ENCODE peak calls at places on chromosomes 4 and X, in eight cellular contexts. One of them, this sample, is unnamed. For H3K4me1, the result is how much of the 10 kb centered on the place peaks cover.

GRCh38 chrX:39576081-39576701 is 521.6 kb downstream of the BCOR start:
- DNase-seq in neural progenitor cell: peak
- DNase-seq in upper lobe of right lung: no peak
- DNase-seq in CD8-positive, alpha-beta T cell: no peak
- DNase-seq in PC-3: no peak
- DNase-seq in neuronal stem cell: no peak
- DNase-seq in right cardiac atrium: no peak
- DNase-seq in cardiac muscle cell: peak
- DNase-seq in this sample: no peak

GRCh38 chr4:41505161-41505653 is 32.8 kb upstream of the LIMCH1 start:
- DNase-seq in PC-3: peak
- DNase-seq in upper lobe of right lung: no peak
- DNase-seq in neuronal stem cell: no peak
- DNase-seq in cardiac muscle cell: no peak
- DNase-seq in CD8-positive, alpha-beta T cell: no peak
- DNase-seq in neural progenitor cell: no peak
- DNase-seq in right cardiac atrium: peak
- DNase-seq in this sample: no peak

GRCh38 chr4:142435599-142436235 is 410.4 kb downstream of the INPP4B start:
- DNase-seq in upper lobe of right lung: no peak
- DNase-seq in CD8-positive, alpha-beta T cell: no peak
- DNase-seq in neural progenitor cell: peak
- DNase-seq in cardiac muscle cell: peak
- DNase-seq in neuronal stem cell: peak
- DNase-seq in PC-3: no peak
- DNase-seq in right cardiac atrium: peak
- DNase-seq in this sample: no peak

GRCh38 chrX:119618439-119618838 is 12.2 kb upstream of the NKRF start:
- DNase-seq in CD8-positive, alpha-beta T cell: no peak
- DNase-seq in PC-3: no peak
- DNase-seq in right cardiac atrium: no peak
- DNase-seq in neural progenitor cell: no peak
- DNase-seq in upper lobe of right lung: peak
- DNase-seq in cardiac muscle cell: no peak
- DNase-seq in neuronal stem cell: no peak
- DNase-seq in this sample: no peak

GRCh38 chrX:41655631-41656030 is 33.1 kb upstream of the GPR34 start:
- DNase-seq in PC-3: peak
- DNase-seq in upper lobe of right lung: no peak
- DNase-seq in cardiac muscle cell: no peak
- DNase-seq in neural progenitor cell: no peak
- DNase-seq in neuronal stem cell: no peak
- DNase-seq in right cardiac atrium: no peak
- DNase-seq in CD8-positive, alpha-beta T cell: no peak
- DNase-seq in this sample: no peak

GRCh38 chrX:154750301-154751120 is at the start of gene GAB3:
- DNase-seq in PC-3: peak
- DNase-seq in neuronal stem cell: no peak
- DNase-seq in neural progenitor cell: peak
- DNase-seq in upper lobe of right lung: peak
- DNase-seq in CD8-positive, alpha-beta T cell: peak
- DNase-seq in right cardiac atrium: peak
- DNase-seq in cardiac muscle cell: peak
- DNase-seq in this sample: peak

GRCh38 chrX:56314334-56314733 is 82.2 kb downstream of the KLF8 start:
- DNase-seq in PC-3: no peak
- DNase-seq in CD8-positive, alpha-beta T cell: no peak
- DNase-seq in neural progenitor cell: no peak
- DNase-seq in cardiac muscle cell: no peak
- DNase-seq in right cardiac atrium: no peak
- DNase-seq in upper lobe of right lung: no peak
- DNase-seq in neuronal stem cell: no peak
- DNase-seq in this sample: no peak

GRCh38 chrX:102840871-102841705 is 96.0 kb upstream of the RAB40AL start:
- DNase-seq in cardiac muscle cell: no peak
- DNase-seq in PC-3: peak
- DNase-seq in CD8-positive, alpha-beta T cell: no peak
- DNase-seq in neural progenitor cell: peak
- DNase-seq in neuronal stem cell: no peak
- DNase-seq in upper lobe of right lung: no peak
- DNase-seq in right cardiac atrium: no peak
- DNase-seq in this sample: no peak

GRCh38 chr4:108611360-108611759 is 9.0 kb upstream of the RPL34 start:
- DNase-seq in upper lobe of right lung: no peak
- DNase-seq in PC-3: no peak
- DNase-seq in neural progenitor cell: peak
- DNase-seq in CD8-positive, alpha-beta T cell: no peak
- DNase-seq in cardiac muscle cell: no peak
- DNase-seq in neuronal stem cell: no peak
- DNase-seq in right cardiac atrium: no peak
- DNase-seq in this sample: no peak

GRCh38 chrX:48046846-48047245 is 24.6 kb downstream of the ZNF630 start:
- DNase-seq in neuronal stem cell: no peak
- DNase-seq in PC-3: no peak
- DNase-seq in neural progenitor cell: no peak
- DNase-seq in right cardiac atrium: no peak
- DNase-seq in cardiac muscle cell: no peak
- DNase-seq in CD8-positive, alpha-beta T cell: no peak
- DNase-seq in upper lobe of right lung: no peak
- DNase-seq in this sample: no peak

GRCh38 chrX:120793098-120793497 is 82.6 kb downstream of the CT47B1 start:
- DNase-seq in right cardiac atrium: no peak
- DNase-seq in CD8-positive, alpha-beta T cell: no peak
- DNase-seq in neural progenitor cell: no peak
- DNase-seq in cardiac muscle cell: no peak
- DNase-seq in upper lobe of right lung: no peak
- DNase-seq in PC-3: no peak
- DNase-seq in neuronal stem cell: no peak
- DNase-seq in this sample: no peak

DNA sequence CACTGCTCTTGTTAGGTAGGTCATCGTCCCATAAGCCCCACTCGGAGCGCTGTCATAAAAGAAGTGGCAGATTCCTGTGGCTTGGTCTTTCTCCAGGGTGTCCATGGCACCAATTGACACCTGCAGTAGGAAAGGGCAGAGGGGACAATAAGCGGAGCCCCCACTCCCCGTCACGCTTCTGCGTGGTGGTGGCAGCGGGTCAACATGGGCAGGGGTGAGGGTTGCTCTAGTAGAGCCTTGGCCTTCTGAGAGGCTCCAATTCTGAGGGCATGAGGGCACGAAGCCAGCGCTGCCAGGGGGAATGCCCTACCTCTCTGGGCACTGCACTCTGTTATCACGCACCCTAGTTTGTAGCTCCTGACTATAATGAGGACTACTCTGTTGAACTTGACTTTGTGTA is 90.4 kb downstream of the PHKA2 start:
- DNase-seq in CD8-positive, alpha-beta T cell: no peak
- DNase-seq in neural progenitor cell: no peak
- DNase-seq in neuronal stem cell: no peak
- DNase-seq in upper lobe of right lung: no peak
- DNase-seq in cardiac muscle cell: no peak
- DNase-seq in PC-3: no peak
- DNase-seq in right cardiac atrium: no peak
- DNase-seq in this sample: no peak
- H3K27ac ChIP-seq in CD8-positive, alpha-beta T cell: no peak
- H3K27ac ChIP-seq in neural progenitor cell: no peak
- H3K27ac ChIP-seq in neuronal stem cell: no peak
- H3K27ac ChIP-seq in upper lobe of right lung: no peak
- H3K27ac ChIP-seq in cardiac muscle cell: no peak
- H3K27ac ChIP-seq in PC-3: no peak
- H3K27ac ChIP-seq in right cardiac atrium: no peak
- H3K27ac ChIP-seq in this sample: no peak

DNA sequence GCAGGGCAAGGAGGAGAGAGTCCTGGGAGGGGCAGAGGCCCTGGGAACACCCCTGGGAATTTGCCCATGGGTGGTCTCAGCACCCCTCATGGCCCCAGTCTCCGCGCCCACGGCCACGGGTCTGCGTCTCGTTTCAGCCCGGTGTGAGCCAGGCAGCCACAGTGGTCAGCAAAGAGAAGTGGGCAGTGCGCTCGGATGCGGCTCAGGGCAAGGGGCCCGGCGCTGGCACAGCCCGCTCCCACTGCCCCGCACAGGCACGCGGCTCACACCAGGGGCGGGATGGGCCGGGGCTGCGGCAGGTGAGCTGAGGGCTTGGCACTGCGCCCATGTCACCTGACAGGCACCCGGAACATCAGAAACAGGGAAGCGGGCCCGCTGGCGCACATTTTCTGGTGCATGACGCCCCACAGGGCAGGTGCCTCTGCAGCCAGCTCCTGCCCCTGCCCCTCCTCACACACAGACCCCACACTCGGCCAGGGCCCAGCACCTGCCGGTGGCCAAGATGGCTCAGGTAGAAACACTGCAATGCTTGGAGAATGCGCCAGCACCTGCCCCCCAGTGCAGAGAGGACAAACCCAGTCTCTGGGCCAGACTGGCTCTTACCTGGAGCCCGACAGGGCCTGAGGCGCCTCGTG is 41.9 kb upstream of the MXD4 start:
- DNase-seq in CD8-positive, alpha-beta T cell: no peak
- DNase-seq in cardiac muscle cell: no peak
- DNase-seq in neural progenitor cell: no peak
- DNase-seq in right cardiac atrium: no peak
- DNase-seq in upper lobe of right lung: no peak
- DNase-seq in neuronal stem cell: no peak
- DNase-seq in PC-3: no peak
- DNase-seq in this sample: no peak
- H3K4me1 ChIP-seq in CD8-positive, alpha-beta T cell: under half
- H3K4me1 ChIP-seq in cardiac muscle cell: under half
- H3K4me1 ChIP-seq in neural progenitor cell: under half
- H3K4me1 ChIP-seq in right cardiac atrium: under half
- H3K4me1 ChIP-seq in upper lobe of right lung: under half
- H3K4me1 ChIP-seq in neuronal stem cell: under half
- H3K4me1 ChIP-seq in PC-3: under half
- H3K4me1 ChIP-seq in this sample: under half

GRCh38 chr4:925771-926500 is 6.2 kb downstream of the GAK start:
- DNase-seq in neuronal stem cell: no peak
- DNase-seq in neural progenitor cell: no peak
- DNase-seq in upper lobe of right lung: peak
- DNase-seq in PC-3: no peak
- DNase-seq in CD8-positive, alpha-beta T cell: no peak
- DNase-seq in cardiac muscle cell: no peak
- DNase-seq in right cardiac atrium: peak
- DNase-seq in this sample: no peak
- H3K27ac ChIP-seq in neuronal stem cell: no peak
- H3K27ac ChIP-seq in neural progenitor cell: no peak
- H3K27ac ChIP-seq in upper lobe of right lung: no peak
- H3K27ac ChIP-seq in PC-3: no peak
- H3K27ac ChIP-seq in CD8-positive, alpha-beta T cell: no peak
- H3K27ac ChIP-seq in cardiac muscle cell: no peak
- H3K27ac ChIP-seq in right cardiac atrium: no peak
- H3K27ac ChIP-seq in this sample: no peak

GRCh38 chr4:86973668-86974067 is 38.9 kb downstream of the AFF1 start:
- DNase-seq in PC-3: no peak
- DNase-seq in upper lobe of right lung: no peak
- DNase-seq in right cardiac atrium: no peak
- DNase-seq in cardiac muscle cell: no peak
- DNase-seq in CD8-positive, alpha-beta T cell: no peak
- DNase-seq in neuronal stem cell: no peak
- DNase-seq in neural progenitor cell: no peak
- DNase-seq in this sample: no peak

GRCh38 chr4:86971355-86971683 is 36.5 kb downstream of the AFF1 start:
- DNase-seq in PC-3: no peak
- DNase-seq in upper lobe of right lung: no peak
- DNase-seq in cardiac muscle cell: no peak
- DNase-seq in CD8-positive, alpha-beta T cell: no peak
- DNase-seq in neuronal stem cell: no peak
- DNase-seq in right cardiac atrium: no peak
- DNase-seq in neural progenitor cell: no peak
- DNase-seq in this sample: no peak

GRCh38 chr4:86970447-86971354 is 35.9 kb downstream of the AFF1 start:
- DNase-seq in CD8-positive, alpha-beta T cell: no peak
- DNase-seq in neuronal stem cell: no peak
- DNase-seq in cardiac muscle cell: peak
- DNase-seq in right cardiac atrium: no peak
- DNase-seq in neural progenitor cell: peak
- DNase-seq in upper lobe of right lung: no peak
- DNase-seq in PC-3: peak
- DNase-seq in this sample: no peak

GRCh38 chr4:86974481-86975050 is 39.8 kb downstream of the AFF1 start:
- DNase-seq in upper lobe of right lung: no peak
- DNase-seq in cardiac muscle cell: no peak
- DNase-seq in right cardiac atrium: no peak
- DNase-seq in neural progenitor cell: no peak
- DNase-seq in CD8-positive, alpha-beta T cell: no peak
- DNase-seq in neuronal stem cell: no peak
- DNase-seq in PC-3: peak
- DNase-seq in this sample: no peak

DNA sequence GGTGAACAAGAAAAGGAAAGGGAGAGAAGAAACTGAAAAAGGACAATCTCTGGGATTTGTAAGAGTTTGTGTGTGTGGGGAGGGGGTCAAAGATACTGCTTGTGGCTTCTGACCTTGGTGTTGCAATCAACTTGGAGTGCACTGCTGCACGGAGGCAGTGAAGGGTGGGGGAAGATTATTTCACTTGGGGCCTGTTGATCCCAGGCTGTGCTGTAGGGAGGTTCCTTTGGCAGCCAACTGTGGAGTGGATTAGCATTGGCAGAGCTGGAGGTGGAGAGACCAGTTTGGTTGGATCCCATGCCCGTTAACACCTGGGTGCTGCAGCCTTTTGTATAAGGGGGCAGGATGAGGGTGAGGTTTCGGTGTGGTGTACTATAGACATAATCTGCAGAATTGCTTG is 38.2 kb downstream of the AFF1 start:
- DNase-seq in neural progenitor cell: no peak
- DNase-seq in upper lobe of right lung: peak
- DNase-seq in CD8-positive, alpha-beta T cell: no peak
- DNase-seq in PC-3: peak
- DNase-seq in neuronal stem cell: no peak
- DNase-seq in cardiac muscle cell: peak
- DNase-seq in right cardiac atrium: peak
- DNase-seq in this sample: no peak
- H3K4me1 ChIP-seq in neural progenitor cell: under half
- H3K4me1 ChIP-seq in upper lobe of right lung: under half
- H3K4me1 ChIP-seq in CD8-positive, alpha-beta T cell: under half
- H3K4me1 ChIP-seq in PC-3: half or more
- H3K4me1 ChIP-seq in neuronal stem cell: under half
- H3K4me1 ChIP-seq in cardiac muscle cell: under half
- H3K4me1 ChIP-seq in right cardiac atrium: under half
- H3K4me1 ChIP-seq in this sample: under half